ENCODE peak calls at places on chromosomes 4 and X, in seven cellular contexts. L, Q, K, D, F, R and B are unnamed samples.

GRCh38 chr4:185005209-185005819 is 13.0 kb upstream of the HELT start:
- DNase-seq in D (peak; percentile 92), R (peak; percentile 65), F (peak; percentile 92), L (peak; percentile 79), Q (peak; percentile 84), K (peak; percentile 72), B (peak; percentile 92)

GRCh38 chr4:156113138-156113537 is 159.5 kb upstream of the CTSO start:
- DNase-seq in D (no peak), Q (no peak), K (no peak), F (no peak), L (no peak), R (no peak), B (no peak)

GRCh38 chr4:107366016-107366415 is 329.9 kb upstream of the DKK2 start:
- DNase-seq in Q (no peak), F (no peak), K (no peak), L (no peak), R (no peak), D (no peak), B (no peak)

GRCh38 chr4:53994382-53994781 is 70.0 kb downstream of the CHIC2 start:
- DNase-seq in F (no peak), D (no peak), Q (no peak), K (no peak), R (no peak), L (no peak), B (no peak)

GRCh38 chrX:140393507-140393906 is 111.4 kb downstream of the SOX3 start:
- DNase-seq in K (no peak), L (no peak), R (no peak), Q (no peak), D (no peak), F (no peak), B (no peak)

GRCh38 chr4:144572660-144573059 is 73.3 kb upstream of the HHIP start:
- DNase-seq in F (no peak), Q (no peak), R (no peak), D (no peak), K (no peak), L (no peak), B (peak; percentile 17)

GRCh38 chr4:8189551-8190466 is 9.3 kb upstream of the SH3TC1 start:
- DNase-seq in R (no peak), F (no peak), K (no peak), L (no peak), Q (no peak), D (no peak), B (no peak)

GRCh38 chr4:3699678-3700077 is 66.5 kb upstream of the ADRA2C start:
- DNase-seq in L (peak; percentile 18), F (peak; percentile 63), Q (no peak), D (no peak), K (no peak), R (no peak), B (no peak)

GRCh38 chrX:56804867-56805266 is 75.8 kb downstream of the NBDY start:
- DNase-seq in Q (no peak), K (no peak), F (no peak), L (peak; percentile 2), R (no peak), D (no peak), B (no peak)

GRCh38 chrX:13223868-13224555 is 95.8 kb downstream of the ATXN3L start:
- DNase-seq in L (no peak), D (no peak), R (peak; percentile 91), Q (no peak), K (peak; percentile 51), F (no peak), B (no peak)

GRCh38 chrX:131279617-131280016 is 9.5 kb downstream of the IGSF1 start:
- DNase-seq in L (no peak), Q (no peak), K (no peak), D (no peak), F (no peak), R (no peak), B (no peak)

GRCh38 chrX:77698242-77698641 is 87.8 kb downstream of the ATRX start:
- DNase-seq in L (no peak), Q (no peak), R (no peak), D (no peak), K (no peak), F (no peak), B (no peak)

GRCh38 chr4:1028574-1029220 is 17.3 kb downstream of the FGFRL1 start:
- DNase-seq in R (no peak), L (no peak), K (no peak), Q (no peak), F (no peak), D (no peak), B (no peak)

GRCh38 chr4:182492456-182492855 is 249.3 kb downstream of the TENM3 start:
- DNase-seq in K (no peak), Q (no peak), L (no peak), D (no peak), R (peak; percentile 76), F (no peak), B (no peak)

GRCh38 chr4:87174672-87175071 is 45.7 kb downstream of the KLHL8 start:
- DNase-seq in R (no peak), L (no peak), F (no peak), D (no peak), Q (no peak), K (no peak), B (no peak)

GRCh38 chrX:63561425-63561824 is 210.3 kb upstream of the SPIN4 start:
- DNase-seq in K (no peak), F (no peak), D (no peak), L (no peak), R (no peak), Q (no peak), B (no peak)

GRCh38 chr4:94933799-94934198 is 176.0 kb downstream of the BMPR1B start:
- DNase-seq in Q (no peak), R (peak; percentile 6), F (no peak), D (no peak), K (no peak), L (no peak), B (no peak)

GRCh38 chr4:5955201-5955821 is 62.4 kb upstream of the CRMP1 start:
- DNase-seq in D (no peak), Q (no peak), K (no peak), L (no peak), F (no peak), R (no peak), B (no peak)

GRCh38 chr4:101835121-101835904 is 44.8 kb downstream of the BANK1 start:
- DNase-seq in L (no peak), D (no peak), Q (no peak), R (peak; percentile 31), F (no peak), K (no peak), B (peak; percentile 82)

GRCh38 chrX:148854351-148854750 is 353.9 kb downstream of the AFF2 start:
- DNase-seq in Q (no peak), F (no peak), R (no peak), L (no peak), D (no peak), K (no peak), B (no peak)

GRCh38 chr4:74433541-74434172 is 11.3 kb upstream of the AREG start:
- DNase-seq in L (no peak), R (no peak), K (no peak), D (no peak), F (no peak), Q (no peak), B (no peak)

GRCh38 chr4:186606593-186606992 is 51.2 kb upstream of the MTNR1A start:
- DNase-seq in D (no peak), R (peak; percentile 40), Q (no peak), L (no peak), F (no peak), K (no peak), B (no peak)

GRCh38 chr4:23959401-23960148 is 69.7 kb upstream of the PPARGC1A start:
- DNase-seq in R (no peak), D (no peak), F (no peak), Q (no peak), L (no peak), K (no peak), B (no peak)

GRCh38 chrX:15816886-15817285 is 26.6 kb downstream of the ZRSR2 start:
- DNase-seq in D (no peak), K (no peak), Q (no peak), F (no peak), R (no peak), L (no peak), B (no peak)
- H3K36me3 ChIP-seq in D (peaks cover 98% of the 10 kb centered on the region), K (no peaks in the 10 kb centered on the region), Q (peaks cover 89% of the 10 kb centered on the region), F (peaks cover 91% of the 10 kb centered on the region), R (peaks cover 14% of the 10 kb centered on the region), L (no peaks in the 10 kb centered on the region), B (no peaks in the 10 kb centered on the region)

GRCh38 chrX:41024755-41025154 is 60.5 kb upstream of the USP9X start:
- DNase-seq in F (no peak), L (no peak), Q (no peak), K (no peak), R (no peak), D (no peak), B (peak; percentile 19)
- TF ChIP-seq POLR2A in F (no peak), L (no peak), Q (no peak), K (no peak), R (no peak), D (no peak), B (no peak)

DNA sequence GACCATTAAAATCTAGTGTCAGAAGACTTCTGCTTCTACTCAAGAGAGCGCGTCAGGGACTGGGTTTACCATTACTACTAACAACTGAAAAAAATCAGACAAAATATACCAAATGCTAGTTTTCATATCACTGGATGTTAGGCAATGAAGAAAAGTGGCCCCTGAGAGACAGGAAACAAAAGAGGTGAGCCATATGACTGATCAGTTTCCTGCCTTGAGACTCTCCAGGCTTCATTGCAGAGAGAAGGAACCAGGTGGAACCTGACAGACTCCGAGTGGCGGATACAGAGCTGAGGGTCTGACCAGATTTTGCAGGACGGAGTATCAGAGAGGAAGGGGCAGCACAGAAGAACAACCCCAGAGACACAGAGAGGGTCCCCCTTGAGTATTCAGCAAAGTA is 86.3 kb downstream of the C4orf51 start:
- DNase-seq in K (no peak), L (no peak), F (no peak), D (no peak), R (no peak), Q (no peak), B (no peak)
- H3K36me3 ChIP-seq in K (peaks cover 5% of the 10 kb centered on the region), L (no peaks in the 10 kb centered on the region), F (peaks cover 40% of the 10 kb centered on the region), D (peaks cover 62% of the 10 kb centered on the region), R (peaks cover 30% of the 10 kb centered on the region), Q (peaks cover 41% of the 10 kb centered on the region), B (no peaks in the 10 kb centered on the region)

GRCh38 chr4:82694106-82694505 is 104.5 kb downstream of the SCD5 start:
- DNase-seq in Q (no peak), F (no peak), K (no peak), D (no peak), R (no peak), L (no peak), B (no peak)

GRCh38 chr4:82688091-82688815 is 110.3 kb downstream of the SCD5 start:
- DNase-seq in Q (no peak), F (no peak), R (no peak), L (no peak), D (no peak), K (no peak), B (no peak)

GRCh38 chr4:82692101-82692780 is 106.4 kb downstream of the SCD5 start:
- DNase-seq in F (no peak), D (no peak), Q (no peak), R (no peak), L (no peak), K (no peak), B (no peak)

GRCh38 chr4:82694892-82695291 is 103.7 kb downstream of the SCD5 start:
- DNase-seq in L (no peak), F (no peak), R (no peak), Q (no peak), K (no peak), D (no peak), B (no peak)

GRCh38 chr4:82691431-82691830 is 107.2 kb downstream of the SCD5 start:
- DNase-seq in L (no peak), Q (no peak), K (no peak), D (no peak), F (no peak), R (no peak), B (no peak)
- TF ChIP-seq POLR2A in L (no peak), Q (no peak), K (no peak), D (no peak), F (no peak), R (no peak), B (no peak)